ENCODE peak calls at places on chromosomes 4 and X, in five cellular contexts. A, O, I, P and N are unnamed samples.

GRCh38 chr4:15202481-15202880 is 200.2 kb downstream of the CPEB2 start:
- DNase-seq in A (no peak), O (no peak), I (no peak), P (no peak), N (no peak)

GRCh38 chrX:40010550-40011364 is 87.0 kb downstream of the BCOR start:
- DNase-seq in A (no peak), O (no peak), I (no peak), P (no peak), N (no peak)

GRCh38 chrX:64977830-64978229 is 1.6 kb upstream of the ZC4H2 start:
- DNase-seq in A (no peak), O (no peak), I (no peak), P (no peak), N (no peak)

GRCh38 chr4:41852229-41852628 is 83.0 kb upstream of the TMEM33 start:
- DNase-seq in A (no peak), O (no peak), I (no peak), P (no peak), N (no peak)

GRCh38 chrX:87679849-87680248 is 162.2 kb downstream of the KLHL4 start:
- DNase-seq in A (no peak), O (no peak), I (no peak), P (no peak), N (no peak)

GRCh38 chrX:2464677-2465166 is 36.1 kb downstream of the DHRSX start:
- DNase-seq in A (no peak), O (no peak), I (no peak), P (no peak), N (peak; percentile 53)

GRCh38 chr4:184016742-184017668 is 111.9 kb downstream of the STOX2 start:
- DNase-seq in A (no peak), O (no peak), I (no peak), P (no peak), N (no peak)

GRCh38 chr4:134343661-134344060 is 142.1 kb upstream of the PABPC4L start:
- DNase-seq in A (no peak), O (no peak), I (no peak), P (no peak), N (no peak)

GRCh38 chrX:66489339-66489738 is 149.5 kb downstream of the EDA2R start:
- DNase-seq in A (no peak), O (no peak), I (no peak), P (no peak), N (no peak)

GRCh38 chrX:1394731-1395501 is 3.0 kb upstream of the SLC25A6 start:
- DNase-seq in A (no peak), O (no peak), I (no peak), P (no peak), N (no peak)

GRCh38 chr4:149702414-149703108 is 113.1 kb downstream of the IQCM start:
- DNase-seq in A (no peak), O (no peak), I (no peak), P (no peak), N (no peak)

GRCh38 chr4:52661966-52662705 is 3.0 kb upstream of the USP46 start:
- DNase-seq in A (no peak), O (no peak), I (peak; percentile 25), P (no peak), N (no peak)

GRCh38 chr4:128390475-128390996 is 102.9 kb upstream of the PGRMC2 start:
- DNase-seq in A (no peak), O (no peak), I (no peak), P (no peak), N (no peak)